ENCODE peak calls at places on chromosomes 5 and 9, in four cellular contexts. B is left ventricle myocardium inferior, K is HFF-Myc, Y is cardiac fibroblast. G is an unnamed sample.
A peak's percentile ranks its signal among the peaks of the same experiment; 100 is the strongest.

GRCh38 chr9:131387394-131387793 is 6.5 kb upstream of the PRRC2B start:
- DNase-seq in B (no peak), K (no peak), Y (no peak), G (no peak)

GRCh38 chr5:138448481-138449398 is 9.9 kb downstream of the REEP2 start:
- DNase-seq in B (no peak), K (no peak), Y (peak; percentile 52), G (no peak)

GRCh38 chr9:124320062-124320973 is 62.6 kb downstream of the NEK6 start:
- DNase-seq in B (peak; percentile 63), K (peak; percentile 51), Y (peak; percentile 76), G (peak; percentile 69)

GRCh38 chr5:79931409-79931808 is 59.7 kb downstream of the MTX3 start:
- DNase-seq in B (no peak), K (no peak), Y (no peak), G (no peak)

GRCh38 chr5:133403741-133404364 is 208.5 kb downstream of the FSTL4 start:
- DNase-seq in B (no peak), K (no peak), Y (no peak), G (no peak)

GRCh38 chr9:117649126-117649525 is 55.1 kb upstream of the TLR4 start:
- DNase-seq in B (no peak), K (no peak), Y (no peak), G (no peak)

GRCh38 chr5:144198386-144198785 is 27.7 kb downstream of the KCTD16 start:
- DNase-seq in B (no peak), K (no peak), Y (no peak), G (no peak)

GRCh38 chr5:67530609-67531255 is 334.1 kb upstream of the CD180 start:
- DNase-seq in B (no peak), K (no peak), Y (peak; percentile 15), G (no peak)

GRCh38 chr9:79383096-79383495 is 188.7 kb upstream of the TLE4 start:
- DNase-seq in B (no peak), K (no peak), Y (no peak), G (no peak)

GRCh38 chr9:36912620-36913019 is 121.4 kb downstream of the PAX5 start:
- DNase-seq in B (no peak), K (no peak), Y (no peak), G (no peak)
- TF ChIP-seq CTCF in B (no peak), K (no peak), Y (no peak), G (no peak)

GRCh38 chr5:178778919-178779318 is 48.5 kb upstream of the ZNF354A start:
- DNase-seq in B (no peak), K (no peak), Y (no peak), G (no peak)

GRCh38 chr5:178774446-178774845 is 44.0 kb upstream of the ZNF354A start:
- DNase-seq in B (no peak), K (no peak), Y (no peak), G (no peak)

GRCh38 chr5:178774866-178775539 is 44.5 kb upstream of the ZNF354A start:
- DNase-seq in B (no peak), K (no peak), Y (no peak), G (no peak)

GRCh38 chr5:178780581-178781498 is 50.4 kb upstream of the ZNF354A start:
- DNase-seq in B (no peak), K (no peak), Y (no peak), G (no peak)

GRCh38 chr5:178777557-178777956 is 47.1 kb upstream of the ZNF354A start:
- DNase-seq in B (no peak), K (no peak), Y (no peak), G (peak; percentile 61)
- H3K4me3 ChIP-seq in B (no peak overlapping the region), K (no peak overlapping the region), Y (no peak overlapping the region), G (no peak overlapping the region)

DNA sequence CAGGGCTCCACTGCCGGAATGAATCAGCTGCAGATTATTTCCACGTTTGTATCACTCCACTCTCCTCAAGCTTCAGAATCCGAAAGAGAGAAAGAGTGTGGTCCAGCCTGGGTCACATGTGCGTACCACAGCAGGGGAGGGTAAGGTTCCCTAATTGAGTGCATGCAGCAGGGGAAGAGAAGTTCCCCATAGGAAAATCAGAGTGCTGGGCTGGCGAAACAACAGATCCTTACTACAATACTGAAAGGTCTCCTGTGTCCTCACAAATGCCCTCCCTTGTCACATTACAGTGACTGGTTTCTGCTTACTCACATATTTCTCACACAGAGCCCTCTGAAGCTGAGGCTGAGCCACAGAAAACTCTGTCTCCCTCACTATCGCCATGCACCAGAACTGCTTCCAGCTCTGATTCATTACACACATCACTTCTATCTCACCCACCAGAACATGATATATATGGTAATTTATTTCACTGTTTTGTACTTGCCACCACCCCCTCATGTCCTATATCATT is 532.2 kb upstream of the TUSC1 start:
- DNase-seq in B (no peak), K (no peak), Y (peak; percentile 1), G (no peak)
- TF ChIP-seq CTCF in B (no peak), K (no peak), Y (no peak), G (no peak)

GRCh38 chr5:151699071-151699901 is 12.6 kb upstream of the SPARC start:
- DNase-seq in B (peak; percentile 83), K (peak; percentile 92), Y (peak; percentile 97), G (no peak)

GRCh38 chr5:151697452-151697851 is 10.7 kb upstream of the SPARC start:
- DNase-seq in B (no peak), K (no peak), Y (no peak), G (no peak)

GRCh38 chr5:151694035-151694485 is 7.3 kb upstream of the SPARC start:
- DNase-seq in B (no peak), K (no peak), Y (peak; percentile 85), G (no peak)

GRCh38 chr5:151695464-151695863 is 8.7 kb upstream of the SPARC start:
- DNase-seq in B (no peak), K (no peak), Y (no peak), G (no peak)

GRCh38 chr5:151696470-151697061 is 9.9 kb upstream of the SPARC start:
- DNase-seq in B (peak; percentile 61), K (peak; percentile 92), Y (peak; percentile 97), G (no peak)
- H3K4me3 ChIP-seq in B (peak overlapping the region; percentile 4), K (peak overlapping the region; percentile 5), Y (peak overlapping the region; percentile 16), G (no peak overlapping the region)

GRCh38 chr9:71242081-71242480 is 120.7 kb upstream of the TRPM3 start:
- DNase-seq in B (no peak), K (no peak), Y (no peak), G (no peak)

GRCh38 chr9:71233646-71234045 is 112.2 kb upstream of the TRPM3 start:
- DNase-seq in B (no peak), K (no peak), Y (no peak), G (no peak)

DNA sequence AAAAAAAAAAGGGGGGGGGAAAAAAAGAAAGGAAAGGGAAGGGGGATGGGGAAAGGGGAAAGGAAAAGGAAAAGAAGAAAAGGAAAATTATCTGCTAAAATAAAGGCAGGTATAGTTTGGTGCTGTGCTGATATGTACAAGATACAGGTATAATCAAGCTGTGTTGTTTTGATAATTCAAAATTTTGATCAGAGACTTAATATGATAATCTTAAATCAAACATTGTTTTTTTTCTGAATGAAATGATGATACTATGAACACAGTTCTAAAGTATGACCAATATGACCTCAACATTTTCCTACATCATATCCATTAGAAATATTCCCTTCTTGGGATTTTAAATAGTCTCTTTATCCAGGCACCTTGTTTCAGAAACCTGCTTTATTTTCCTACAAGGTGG is 115.6 kb upstream of the TRPM3 start:
- DNase-seq in B (no peak), K (no peak), Y (no peak), G (no peak)
- TF ChIP-seq CTCF in B (no peak), K (no peak), Y (no peak), G (no peak)

GRCh38 chr9:21958833-21959232 is 35.4 kb downstream of the CDKN2A start:
- DNase-seq in B (no peak), K (no peak), Y (no peak), G (no peak)
- H3K4me3 ChIP-seq in B (no peak overlapping the region), K (no peak overlapping the region), Y (no peak overlapping the region), G (no peak overlapping the region)

GRCh38 chr5:116032991-116033390 is 719 bp downstream of the ARL14EPL start:
- DNase-seq in B (no peak), K (no peak), Y (no peak), G (no peak)

GRCh38 chr5:116037236-116037822 is 5.1 kb downstream of the ARL14EPL start:
- DNase-seq in B (no peak), K (no peak), Y (peak; percentile 24), G (no peak)

GRCh38 chr5:116035123-116035522 is 2.9 kb downstream of the ARL14EPL start:
- DNase-seq in B (no peak), K (no peak), Y (no peak), G (no peak)

GRCh38 chr5:116032094-116032517 is at the start of gene ARL14EPL:
- DNase-seq in B (peak; percentile 14), K (peak; percentile 59), Y (peak; percentile 92), G (peak; percentile 56)
- TF ChIP-seq CTCF in B (peak; percentile 47), K (peak; percentile 40), Y (peak; percentile 34), G (peak; percentile 33)

DNA sequence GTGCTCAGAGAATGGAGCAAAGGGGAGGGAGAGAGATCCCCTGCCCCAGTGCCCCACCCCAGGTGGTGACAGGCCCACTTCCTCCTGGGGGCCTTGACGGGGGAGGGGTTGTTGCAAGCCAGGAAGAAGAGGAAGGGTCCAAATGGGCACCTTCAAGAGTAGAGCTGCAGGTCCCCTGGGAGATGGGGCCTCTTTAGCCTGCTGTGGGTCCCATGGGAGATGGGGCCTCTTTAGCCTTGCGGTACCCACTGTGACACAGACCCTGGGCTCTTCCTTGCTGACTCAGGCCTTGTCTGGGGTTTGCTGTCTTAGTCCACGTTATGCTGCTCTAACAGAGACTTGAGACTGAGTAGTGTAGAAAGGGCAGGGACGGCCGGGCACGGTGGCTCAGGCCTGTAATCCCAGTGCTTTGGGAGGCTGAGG is 9.6 kb upstream of the TOR4A start:
- DNase-seq in B (no peak), K (no peak), Y (no peak), G (no peak)
- H3K4me3 ChIP-seq in B (peak overlapping the region; percentile 56), K (no peak overlapping the region), Y (no peak overlapping the region), G (no peak overlapping the region)